ENCODE peak calls at places on chromosomes 16 and 17, in five cellular contexts. A, G, J, P and R are unnamed samples. For H3K36me3, the result is how much of the 10 kb centered on the place peaks cover.

GRCh38 chr17:7885357-7886226 is 3.0 kb upstream of the CHD3 start:
- DNase-seq in A (peak), G (peak), J (peak), P (peak), R (no peak)

GRCh38 chr17:66776999-66777688 is 57.8 kb upstream of the CACNG5 start:
- DNase-seq in A (no peak), G (no peak), J (no peak), P (no peak), R (no peak)

GRCh38 chr17:15377608-15378007 is 36.2 kb upstream of the TEKT3 start:
- DNase-seq in A (no peak), G (peak), J (no peak), P (peak), R (no peak)

GRCh38 chr16:988465-989353 is 7.1 kb downstream of the SOX8 start:
- DNase-seq in A (no peak), G (no peak), J (no peak), P (no peak), R (no peak)

GRCh38 chr17:73343168-73343634 is 31.4 kb upstream of the CDC42EP4 start:
- DNase-seq in A (no peak), G (peak), J (peak), P (peak), R (no peak)

GRCh38 chr16:2511128-2511785 is 2.5 kb upstream of the ATP6V0C start:
- DNase-seq in A (peak), G (no peak), J (peak), P (no peak), R (no peak)

GRCh38 chr17:59004338-59005111 is 102.2 kb downstream of the TRIM37 start:
- DNase-seq in A (no peak), G (peak), J (no peak), P (peak), R (no peak)

GRCh38 chr16:17469011-17469741 is 1.6 kb downstream of the XYLT1 start:
- DNase-seq in A (no peak), G (no peak), J (peak), P (no peak), R (no peak)

GRCh38 chr16:48330847-48331204 is 54.4 kb downstream of the SIAH1 start:
- DNase-seq in A (no peak), G (no peak), J (no peak), P (no peak), R (no peak)

GRCh38 chr17:50127661-50128361 is 2.1 kb downstream of the SAMD14 start:
- DNase-seq in A (no peak), G (no peak), J (no peak), P (no peak), R (no peak)

GRCh38 chr17:16100737-16101400 is 101.2 kb downstream of the TTC19 start:
- DNase-seq in A (no peak), G (no peak), J (no peak), P (no peak), R (no peak)

GRCh38 chr16:51773491-51773890 is 622.4 kb upstream of the SALL1 start:
- DNase-seq in A (no peak), G (no peak), J (no peak), P (no peak), R (no peak)

GRCh38 chr16:83720981-83721380 is 86.8 kb upstream of the HSBP1 start:
- DNase-seq in A (no peak), G (no peak), J (no peak), P (no peak), R (no peak)

GRCh38 chr17:59763861-59764260 is 56.4 kb downstream of the VMP1 start:
- DNase-seq in A (no peak), G (no peak), J (no peak), P (no peak), R (no peak)

GRCh38 chr16:9657659-9658058 is 524.6 kb downstream of the GRIN2A start:
- DNase-seq in A (no peak), G (no peak), J (no peak), P (no peak), R (no peak)

GRCh38 chr16:4979164-4979563 is 21.0 kb downstream of the SEC14L5 start:
- DNase-seq in A (no peak), G (no peak), J (no peak), P (no peak), R (no peak)

GRCh38 chr17:20214807-20215206 is 205.6 kb downstream of the SPECC1 start:
- DNase-seq in A (no peak), G (no peak), J (no peak), P (no peak), R (no peak)

GRCh38 chr16:24645739-24646645 is 83.5 kb upstream of the TNRC6A start:
- DNase-seq in A (no peak), G (no peak), J (no peak), P (no peak), R (no peak)

GRCh38 chr17:45265823-45266222 is 3.9 kb upstream of the SPATA32 start:
- DNase-seq in A (no peak), G (no peak), J (no peak), P (no peak), R (no peak)

GRCh38 chr16:4443271-4443670 is 17.6 kb downstream of the DNAJA3 start:
- DNase-seq in A (no peak), G (no peak), J (no peak), P (no peak), R (no peak)

GRCh38 chr16:9607512-9608230 is 516.2 kb downstream of the HAPSTR1 start:
- DNase-seq in A (no peak), G (no peak), J (no peak), P (no peak), R (no peak)

GRCh38 chr17:36755586-36755985 is 154.2 kb downstream of the MRM1 start:
- DNase-seq in A (no peak), G (no peak), J (no peak), P (no peak), R (no peak)

GRCh38 chr16:51404386-51404785 is 253.3 kb upstream of the SALL1 start:
- DNase-seq in A (no peak), G (no peak), J (no peak), P (no peak), R (no peak)

GRCh38 chr16:29858149-29858899 is 4.7 kb downstream of the CDIPT start:
- DNase-seq in A (no peak), G (peak), J (peak), P (no peak), R (no peak)

GRCh38 chr16:52725043-52725442 is 178.1 kb upstream of the TOX3 start:
- DNase-seq in A (no peak), G (no peak), J (no peak), P (no peak), R (no peak)

GRCh38 chr17:22203208-22203715 is 510.9 kb downstream of the KCNJ18 start:
- DNase-seq in A (peak), G (no peak), J (no peak), P (no peak), R (no peak)

GRCh38 chr16:60642956-60643355 is 1393.3 kb downstream of the CDH8 start:
- DNase-seq in A (no peak), G (no peak), J (no peak), P (no peak), R (no peak)

GRCh38 chr16:6428861-6429260 is 903.8 kb upstream of the RBFOX1 start:
- DNase-seq in A (no peak), G (no peak), J (no peak), P (no peak), R (no peak)
- H3K27ac ChIP-seq in A (no peak), G (no peak), J (no peak), P (no peak), R (no peak)

GRCh38 chr17:2385240-2386202 is 15.3 kb downstream of the MNT start:
- DNase-seq in A (no peak), G (no peak), J (no peak), P (no peak), R (no peak)

GRCh38 chr17:2388020-2388704 is 12.7 kb downstream of the MNT start:
- DNase-seq in A (no peak), G (no peak), J (no peak), P (no peak), R (no peak)

GRCh38 chr17:2384439-2385127 is 16.3 kb downstream of the MNT start:
- DNase-seq in A (no peak), G (no peak), J (no peak), P (no peak), R (no peak)

GRCh38 chr17:2387086-2388019 is 13.5 kb downstream of the MNT start:
- DNase-seq in A (no peak), G (no peak), J (no peak), P (no peak), R (no peak)

DNA sequence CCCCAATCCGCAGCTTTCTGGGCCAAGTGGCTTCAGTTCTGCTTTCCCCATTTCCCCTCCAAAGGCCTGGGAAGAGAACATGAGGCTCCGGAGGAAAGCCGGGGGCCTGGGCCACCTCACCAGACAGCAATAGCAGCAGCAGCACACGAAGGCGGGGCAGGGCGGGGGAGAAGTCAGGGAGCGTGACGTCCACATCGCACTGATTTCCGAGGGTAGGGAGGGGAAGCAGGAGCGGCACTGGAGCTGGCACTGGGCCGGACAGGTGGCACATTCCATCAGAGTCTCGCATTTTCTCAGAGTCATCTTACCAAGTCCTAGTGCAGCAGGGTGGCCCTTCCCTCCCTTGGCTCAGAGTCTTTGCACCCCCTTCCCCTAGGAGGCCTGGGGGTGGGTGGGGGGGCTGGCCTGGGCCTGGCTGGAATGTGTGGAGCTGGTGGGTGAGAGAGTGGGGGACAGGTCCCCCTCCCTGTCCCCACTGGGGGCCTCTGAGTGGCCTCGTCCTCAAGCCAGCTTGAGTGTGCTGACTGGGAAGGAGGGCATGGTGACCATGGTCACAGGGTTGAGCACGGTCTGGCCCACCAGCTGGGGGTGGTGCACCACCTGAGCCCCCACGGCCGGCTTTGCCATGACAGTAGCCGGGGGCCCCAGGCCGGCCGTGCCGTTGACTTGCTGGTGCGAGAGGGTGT is 14.3 kb downstream of the MNT start:
- DNase-seq in A (no peak), G (no peak), J (no peak), P (no peak), R (no peak)
- H3K36me3 ChIP-seq in A (under half), G (under half), J (under half), P (half or more), R (under half)

DNA sequence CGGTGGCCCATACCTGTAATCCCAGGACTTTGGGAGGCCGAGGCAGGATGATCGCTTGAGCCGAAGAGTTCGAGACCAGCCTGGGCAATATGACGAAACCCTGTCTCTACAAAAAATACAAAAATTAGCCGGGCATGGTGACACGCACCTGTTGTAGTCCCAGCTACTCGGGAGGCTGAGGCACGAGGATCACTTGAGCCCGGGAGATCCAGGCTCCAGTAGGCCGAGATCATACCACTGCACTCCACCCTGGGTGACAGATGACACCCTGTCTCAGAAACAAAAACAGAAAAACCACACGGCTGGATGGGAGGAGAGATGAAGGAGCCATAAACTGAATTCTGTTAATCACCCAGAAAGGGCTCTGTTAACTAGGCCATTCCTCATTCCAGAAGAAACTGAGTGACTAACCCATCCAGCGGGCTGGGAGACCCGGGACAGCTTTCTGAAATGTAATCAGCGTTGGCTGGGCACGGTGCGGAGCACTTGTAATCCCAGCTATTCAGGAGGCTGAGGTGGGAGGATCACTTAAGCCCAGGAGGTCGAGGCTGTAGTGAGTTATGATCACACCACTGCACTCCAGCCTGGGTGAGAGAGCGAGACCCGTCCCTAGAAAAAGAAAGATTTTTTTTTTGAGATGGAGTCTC is 641 bp upstream of the NT5C3B start:
- DNase-seq in A (no peak), G (no peak), J (no peak), P (no peak), R (no peak)
- H3K27ac ChIP-seq in A (no peak), G (peak), J (peak), P (no peak), R (peak)

GRCh38 chr16:15037745-15038144 is 18.1 kb downstream of the NTAN1 start:
- DNase-seq in A (no peak), G (no peak), J (no peak), P (no peak), R (no peak)
- H3K36me3 ChIP-seq in A (under half), G (under half), J (half or more), P (half or more), R (half or more)

GRCh38 chr17:65741690-65742089 is 180.2 kb upstream of the AXIN2 start:
- DNase-seq in A (no peak), G (no peak), J (no peak), P (no peak), R (no peak)

GRCh38 chr17:65739026-65739425 is 177.6 kb upstream of the AXIN2 start:
- DNase-seq in A (no peak), G (no peak), J (no peak), P (no peak), R (no peak)

GRCh38 chr17:65745241-65745640 is 183.8 kb upstream of the AXIN2 start:
- DNase-seq in A (no peak), G (no peak), J (no peak), P (no peak), R (no peak)

GRCh38 chr17:65743313-65743665 is 181.8 kb upstream of the AXIN2 start:
- DNase-seq in A (no peak), G (no peak), J (no peak), P (no peak), R (no peak)

DNA sequence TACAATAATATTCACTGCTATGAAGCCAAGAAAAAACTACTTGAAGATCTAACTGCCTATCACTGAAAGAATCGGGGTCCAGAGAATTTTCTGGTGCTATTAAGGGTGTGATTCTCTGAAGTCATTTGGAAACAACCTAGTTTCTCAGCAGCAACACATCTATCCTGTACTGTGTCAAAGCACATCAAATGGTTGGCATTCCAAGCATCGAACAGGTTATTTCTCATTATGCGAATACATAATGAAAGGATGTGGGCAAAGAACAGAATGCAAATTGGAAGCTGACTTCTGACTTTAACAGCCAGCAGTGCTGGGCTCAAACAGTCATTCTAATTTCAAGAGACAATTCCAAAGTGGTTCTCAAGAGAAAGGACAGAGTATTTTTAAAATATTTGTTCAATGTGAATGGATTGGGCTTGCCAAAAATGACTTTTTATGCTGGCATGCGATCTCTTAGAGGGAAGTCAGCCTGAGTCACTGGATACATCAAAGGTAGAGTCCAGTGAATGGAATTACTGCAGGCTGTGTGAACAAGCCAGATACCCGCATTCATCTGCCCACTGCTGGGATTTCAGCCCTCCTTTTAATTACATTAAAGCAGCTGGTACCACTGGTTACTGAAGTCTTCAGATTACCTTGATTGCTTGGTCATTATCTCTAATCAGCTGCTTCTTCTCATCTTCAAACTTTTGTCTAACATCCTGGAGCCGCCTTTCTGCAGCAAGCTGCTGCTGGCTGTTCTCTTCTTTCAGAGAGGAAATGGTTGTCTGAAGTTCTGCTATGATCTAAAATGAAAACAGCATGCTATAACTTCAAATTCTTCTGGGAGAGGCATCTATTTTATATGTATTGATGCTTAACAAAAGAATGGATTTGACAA is 181.2 kb upstream of the AXIN2 start:
- DNase-seq in A (no peak), G (no peak), J (no peak), P (no peak), R (no peak)
- H3K27ac ChIP-seq in A (peak), G (no peak), J (no peak), P (no peak), R (no peak)

GRCh38 chr16:88065747-88066142 is 114.5 kb downstream of the BANP start:
- DNase-seq in A (peak), G (no peak), J (no peak), P (no peak), R (no peak)

GRCh38 chr16:88064889-88065746 is 113.9 kb downstream of the BANP start:
- DNase-seq in A (peak), G (no peak), J (no peak), P (no peak), R (no peak)

GRCh38 chr16:88066680-88067529 is 115.7 kb downstream of the BANP start:
- DNase-seq in A (peak), G (no peak), J (no peak), P (no peak), R (no peak)

GRCh38 chr16:88067530-88068411 is 116.5 kb downstream of the BANP start:
- DNase-seq in A (peak), G (no peak), J (peak), P (no peak), R (no peak)

DNA sequence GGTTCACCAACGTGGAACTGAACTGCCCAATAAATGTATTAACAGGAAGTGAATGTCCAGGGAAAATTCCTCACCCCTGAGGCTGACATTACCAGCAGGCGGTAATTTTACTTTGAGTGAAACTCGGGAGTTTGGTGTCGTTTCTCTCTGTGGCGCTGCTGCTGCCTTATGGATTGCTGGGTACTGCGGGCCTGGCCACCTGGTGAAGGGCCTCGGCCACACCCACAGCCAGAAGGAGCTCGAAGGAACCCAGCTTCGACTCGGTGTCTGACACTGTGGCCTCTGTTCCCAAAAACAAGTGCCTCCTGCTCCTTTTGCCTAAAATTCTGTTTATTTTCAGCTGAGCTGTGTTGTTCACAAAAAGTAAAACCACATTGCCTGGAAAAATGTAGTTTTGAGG is 115.0 kb downstream of the BANP start:
- DNase-seq in A (no peak), G (no peak), J (no peak), P (no peak), R (no peak)
- H3K36me3 ChIP-seq in A (under half), G (under half), J (under half), P (under half), R (under half)

GRCh38 chr17:2068101-2068518 is 13.2 kb downstream of the HIC1 start:
- DNase-seq in A (no peak), G (no peak), J (no peak), P (no peak), R (no peak)
- H3K27ac ChIP-seq in A (peak), G (no peak), J (peak), P (no peak), R (peak)

GRCh38 chr16:70556063-70556462 is 32.4 kb downstream of the SF3B3 start:
- DNase-seq in A (no peak), G (no peak), J (no peak), P (no peak), R (no peak)
- H3K36me3 ChIP-seq in A (under half), G (under half), J (half or more), P (half or more), R (half or more)

GRCh38 chr16:89700100-89700648 is 1.3 kb downstream of the SPATA2L start:
- DNase-seq in A (peak), G (peak), J (peak), P (peak), R (peak)
- H3K27ac ChIP-seq in A (peak), G (peak), J (peak), P (peak), R (peak)